ENCODE peak calls at places on chromosome 6, in five cellular contexts. One of them, this sample, is unnamed.

GRCh38 chr6:116382587-116382986 is 11.8 kb downstream of the DSE start:
- DNase-seq in body of pancreas: no peak
- DNase-seq in breast epithelium: no peak
- DNase-seq in PC-9: no peak
- DNase-seq in mammary epithelial cell: peak
- DNase-seq in this sample: no peak

GRCh38 chr6:122997541-122998150 is 1.6 kb downstream of the CLVS2 start:
- DNase-seq in body of pancreas: no peak
- DNase-seq in breast epithelium: no peak
- DNase-seq in PC-9: no peak
- DNase-seq in mammary epithelial cell: no peak
- DNase-seq in this sample: no peak

GRCh38 chr6:49326337-49326736 is 136.7 kb downstream of the MMUT start:
- DNase-seq in body of pancreas: no peak
- DNase-seq in breast epithelium: no peak
- DNase-seq in PC-9: no peak
- DNase-seq in mammary epithelial cell: peak
- DNase-seq in this sample: no peak

GRCh38 chr6:21846541-21847451 is 253.2 kb downstream of the SOX4 start:
- DNase-seq in body of pancreas: no peak
- DNase-seq in breast epithelium: no peak
- DNase-seq in PC-9: peak
- DNase-seq in mammary epithelial cell: no peak
- DNase-seq in this sample: no peak

GRCh38 chr6:28585335-28585734 is 59.7 kb downstream of the GPX5 start:
- DNase-seq in body of pancreas: no peak
- DNase-seq in breast epithelium: no peak
- DNase-seq in PC-9: no peak
- DNase-seq in mammary epithelial cell: peak
- DNase-seq in this sample: no peak

GRCh38 chr6:95233879-95234278 is 343.5 kb upstream of the MANEA start:
- DNase-seq in body of pancreas: no peak
- DNase-seq in breast epithelium: no peak
- DNase-seq in PC-9: no peak
- DNase-seq in mammary epithelial cell: no peak
- DNase-seq in this sample: no peak

GRCh38 chr6:37375376-37375775 is 21.6 kb downstream of the RNF8 start:
- DNase-seq in body of pancreas: no peak
- DNase-seq in breast epithelium: no peak
- DNase-seq in PC-9: no peak
- DNase-seq in mammary epithelial cell: peak
- DNase-seq in this sample: no peak

GRCh38 chr6:122621638-122622037 is 11.4 kb downstream of the PKIB start:
- DNase-seq in body of pancreas: no peak
- DNase-seq in breast epithelium: no peak
- DNase-seq in PC-9: no peak
- DNase-seq in mammary epithelial cell: no peak
- DNase-seq in this sample: no peak

GRCh38 chr6:27896398-27896796 is 15.8 kb downstream of the OR2B2 start:
- DNase-seq in body of pancreas: no peak
- DNase-seq in breast epithelium: no peak
- DNase-seq in PC-9: no peak
- DNase-seq in mammary epithelial cell: no peak
- DNase-seq in this sample: no peak

GRCh38 chr6:90386796-90387390 is 90.2 kb upstream of the BACH2 start:
- DNase-seq in body of pancreas: no peak
- DNase-seq in breast epithelium: no peak
- DNase-seq in PC-9: no peak
- DNase-seq in mammary epithelial cell: no peak
- DNase-seq in this sample: no peak

DNA sequence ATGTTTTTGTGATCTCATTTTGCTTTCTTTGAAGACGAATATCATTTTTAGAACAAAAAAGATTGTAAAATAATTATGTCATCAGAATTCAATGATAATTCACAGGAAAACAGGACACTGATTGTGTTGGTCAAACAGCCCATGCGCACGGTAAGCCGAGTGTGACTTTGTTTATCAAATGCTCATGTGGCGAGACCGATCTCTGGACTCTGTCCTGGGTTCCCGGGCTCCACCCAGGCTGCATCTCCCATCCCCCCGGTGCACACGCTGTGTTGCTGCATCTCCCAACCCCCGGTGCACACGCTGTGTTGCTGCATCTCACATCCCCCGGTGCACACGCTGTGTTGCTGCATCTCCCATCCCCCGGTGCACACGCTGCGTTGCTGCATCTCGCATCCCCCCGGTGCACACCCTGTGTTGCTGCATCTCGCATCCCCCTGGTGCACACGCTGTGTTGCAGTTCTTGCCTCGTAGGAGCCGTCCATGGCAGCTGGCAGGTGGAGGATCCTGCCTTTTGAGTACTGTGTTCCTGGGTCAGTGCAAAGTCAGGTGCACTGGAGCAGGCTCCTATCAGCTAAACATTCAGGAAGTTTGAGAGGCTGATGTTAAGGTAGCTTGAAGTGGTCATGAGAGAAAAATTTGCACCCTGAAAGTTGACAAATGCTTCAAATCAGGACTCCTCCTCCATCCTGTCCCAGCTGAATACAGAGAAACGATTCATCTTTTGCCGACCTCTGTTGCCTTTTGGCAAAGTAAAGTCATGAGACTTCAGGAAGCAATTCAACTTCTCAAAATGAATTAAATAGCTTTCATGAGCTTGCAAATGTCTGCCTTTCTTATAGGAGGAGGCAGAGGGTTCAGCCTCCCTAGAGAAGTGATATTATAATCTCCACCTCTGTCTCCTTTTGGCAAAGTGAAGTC is 77.1 kb upstream of the FRMD1 start:
- DNase-seq in body of pancreas: no peak
- DNase-seq in breast epithelium: no peak
- DNase-seq in PC-9: no peak
- DNase-seq in mammary epithelial cell: no peak
- DNase-seq in this sample: no peak
- H3K27ac ChIP-seq in body of pancreas: no peak
- H3K27ac ChIP-seq in breast epithelium: no peak
- H3K27ac ChIP-seq in PC-9: no peak
- H3K27ac ChIP-seq in mammary epithelial cell: no peak
- H3K27ac ChIP-seq in this sample: no peak

GRCh38 chr6:78916411-78916810 is 49.1 kb downstream of the IRAK1BP1 start:
- DNase-seq in body of pancreas: no peak
- DNase-seq in breast epithelium: no peak
- DNase-seq in PC-9: no peak
- DNase-seq in mammary epithelial cell: peak
- DNase-seq in this sample: no peak

GRCh38 chr6:78910611-78911134 is 43.3 kb downstream of the IRAK1BP1 start:
- DNase-seq in body of pancreas: no peak
- DNase-seq in breast epithelium: no peak
- DNase-seq in PC-9: no peak
- DNase-seq in mammary epithelial cell: peak
- DNase-seq in this sample: peak

GRCh38 chr6:78908621-78909020 is 41.3 kb downstream of the IRAK1BP1 start:
- DNase-seq in body of pancreas: no peak
- DNase-seq in breast epithelium: no peak
- DNase-seq in PC-9: no peak
- DNase-seq in mammary epithelial cell: peak
- DNase-seq in this sample: no peak

GRCh38 chr6:78909391-78909790 is 42.0 kb downstream of the IRAK1BP1 start:
- DNase-seq in body of pancreas: no peak
- DNase-seq in breast epithelium: no peak
- DNase-seq in PC-9: no peak
- DNase-seq in mammary epithelial cell: no peak
- DNase-seq in this sample: no peak

GRCh38 chr6:78911218-78911617 is 43.9 kb downstream of the IRAK1BP1 start:
- DNase-seq in body of pancreas: no peak
- DNase-seq in breast epithelium: no peak
- DNase-seq in PC-9: no peak
- DNase-seq in mammary epithelial cell: no peak
- DNase-seq in this sample: no peak
- H3K4me3 ChIP-seq in body of pancreas: no peak
- H3K4me3 ChIP-seq in breast epithelium: peak
- H3K4me3 ChIP-seq in PC-9: no peak
- H3K4me3 ChIP-seq in mammary epithelial cell: no peak
- H3K4me3 ChIP-seq in this sample: peak

GRCh38 chr6:151661928-151662327 is 145.6 kb upstream of the ESR1 start:
- DNase-seq in body of pancreas: no peak
- DNase-seq in breast epithelium: no peak
- DNase-seq in PC-9: no peak
- DNase-seq in mammary epithelial cell: no peak
- DNase-seq in this sample: no peak
- TF ChIP-seq CTCF in body of pancreas: no peak
- TF ChIP-seq CTCF in breast epithelium: no peak
- TF ChIP-seq CTCF in PC-9: no peak
- TF ChIP-seq CTCF in mammary epithelial cell: peak
- TF ChIP-seq CTCF in this sample: no peak

GRCh38 chr6:170024940-170025339 is 265.9 kb downstream of the DLL1 start:
- DNase-seq in body of pancreas: peak
- DNase-seq in breast epithelium: peak
- DNase-seq in PC-9: no peak
- DNase-seq in mammary epithelial cell: peak
- DNase-seq in this sample: no peak
- H3K27ac ChIP-seq in body of pancreas: peak
- H3K27ac ChIP-seq in breast epithelium: peak
- H3K27ac ChIP-seq in PC-9: no peak
- H3K27ac ChIP-seq in mammary epithelial cell: no peak
- H3K27ac ChIP-seq in this sample: no peak

GRCh38 chr6:14272111-14273085 is 154.8 kb downstream of the CD83 start:
- DNase-seq in body of pancreas: no peak
- DNase-seq in breast epithelium: no peak
- DNase-seq in PC-9: peak
- DNase-seq in mammary epithelial cell: peak
- DNase-seq in this sample: no peak
- H3K4me3 ChIP-seq in body of pancreas: no peak
- H3K4me3 ChIP-seq in breast epithelium: no peak
- H3K4me3 ChIP-seq in PC-9: no peak
- H3K4me3 ChIP-seq in mammary epithelial cell: no peak
- H3K4me3 ChIP-seq in this sample: no peak